ENCODE peak calls at places on chromosome 21, in five cellular contexts. N, V, C, M and F are unnamed samples.

GRCh38 chr21:28393279-28393678 is 599.4 kb downstream of the LTN1 start:
- DNase-seq in N (no peak), M (no peak), C (no peak), V (no peak), F (no peak)

GRCh38 chr21:23452384-23453083 is 2154.7 kb downstream of the MRPL39 start:
- DNase-seq in V (no peak), M (no peak), N (peak; percentile 3), C (no peak), F (no peak)

GRCh38 chr21:42252778-42253340 is 33.9 kb downstream of the ABCG1 start:
- DNase-seq in M (no peak), N (no peak), V (no peak), C (no peak), F (no peak)

GRCh38 chr21:42861311-42862122 is 17.8 kb downstream of the WDR4 start:
- DNase-seq in C (no peak), N (no peak), M (no peak), V (no peak), F (peak; percentile 20)

GRCh38 chr21:42258885-42259407 is 40.0 kb downstream of the ABCG1 start:
- DNase-seq in V (no peak), N (no peak), M (no peak), C (no peak), F (no peak)

GRCh38 chr21:34900376-34900775 is 148.7 kb downstream of the RUNX1 start:
- DNase-seq in M (no peak), V (no peak), N (no peak), C (no peak), F (no peak)

GRCh38 chr21:37915941-37916794 is at the start of gene KCNJ6:
- DNase-seq in M (no peak), V (no peak), C (no peak), N (peak; percentile 57), F (peak; percentile 87)

GRCh38 chr21:29376556-29376955 is 77.8 kb downstream of the BACH1 start:
- DNase-seq in V (peak; percentile 39), C (no peak), M (peak; percentile 47), N (peak; percentile 73), F (no peak)

GRCh38 chr21:39003982-39004775 is 179.1 kb downstream of the PSMG1 start:
- DNase-seq in M (no peak), N (peak; percentile 30), V (no peak), C (no peak), F (no peak)

GRCh38 chr21:35217504-35218060 is 168.5 kb upstream of the RUNX1 start:
- DNase-seq in N (no peak), C (no peak), M (peak; percentile 10), V (peak; percentile 98), F (no peak)

GRCh38 chr21:31182231-31183129 is 144.2 kb upstream of the KRTAP19-8 start:
- DNase-seq in N (no peak), V (no peak), C (no peak), M (no peak), F (no peak)

GRCh38 chr21:39364949-39365348 is 16.1 kb upstream of the HMGN1 start:
- DNase-seq in M (no peak), N (no peak), C (no peak), V (no peak), F (no peak)

GRCh38 chr21:35438643-35439404 is 389.7 kb upstream of the RUNX1 start:
- DNase-seq in M (no peak), V (no peak), C (peak; percentile 21), N (no peak), F (no peak)

GRCh38 chr21:17451364-17451869 is 61.4 kb upstream of the CXADR start:
- DNase-seq in V (no peak), M (peak; percentile 28), C (no peak), N (no peak), F (no peak)

GRCh38 chr21:42650441-42651421 is 2.7 kb upstream of the PDE9A start:
- DNase-seq in N (no peak), C (no peak), M (no peak), V (no peak), F (no peak)

GRCh38 chr21:25467891-25468290 is 139.4 kb downstream of the MRPL39 start:
- DNase-seq in V (no peak), M (no peak), C (no peak), N (no peak), F (no peak)

GRCh38 chr21:21921410-21922232 is 923.4 kb downstream of the NCAM2 start:
- DNase-seq in N (peak; percentile 26), V (no peak), M (no peak), C (no peak), F (peak; percentile 16)

GRCh38 chr21:42194863-42195262 is 24.1 kb upstream of the ABCG1 start:
- DNase-seq in C (no peak), M (no peak), N (no peak), V (no peak), F (no peak)

GRCh38 chr21:25453524-25453923 is 153.8 kb downstream of the MRPL39 start:
- DNase-seq in C (no peak), V (no peak), N (no peak), M (no peak), F (no peak)

GRCh38 chr21:35048706-35049617 is at the start of gene RUNX1:
- DNase-seq in M (no peak), C (peak; percentile 92), N (peak; percentile 61), V (no peak), F (no peak)

GRCh38 chr21:33396966-33397365 is 6.2 kb upstream of the IFNGR2 start:
- DNase-seq in M (no peak), C (no peak), V (no peak), N (no peak), F (no peak)

GRCh38 chr21:39004776-39005605 is 178.3 kb downstream of the PSMG1 start:
- DNase-seq in V (no peak), M (no peak), C (no peak), N (no peak), F (peak; percentile 83)

GRCh38 chr21:42437786-42438185 is 34.1 kb downstream of the UBASH3A start:
- DNase-seq in M (no peak), V (no peak), N (no peak), C (no peak), F (peak; percentile 27)

GRCh38 chr21:17454315-17455027 is 58.4 kb upstream of the CXADR start:
- DNase-seq in C (no peak), V (peak; percentile 89), M (peak; percentile 91), N (peak; percentile 73), F (peak; percentile 70)

GRCh38 chr21:41631564-41632461 is 123.9 kb upstream of the TMPRSS2 start:
- DNase-seq in N (no peak), C (no peak), M (no peak), V (no peak), F (no peak)

GRCh38 chr21:29350246-29350779 is 51.6 kb downstream of the BACH1 start:
- DNase-seq in V (no peak), C (no peak), N (no peak), M (no peak), F (no peak)

GRCh38 chr21:41768371-41769042 is 1.7 kb upstream of the RIPK4 start:
- DNase-seq in N (peak; percentile 14), C (no peak), V (peak; percentile 32), M (peak; percentile 95), F (peak; percentile 60)

GRCh38 chr21:33112151-33112550 is 42.2 kb downstream of the OLIG1 start:
- DNase-seq in N (no peak), M (no peak), C (no peak), V (no peak), F (no peak)

GRCh38 chr21:25639922-25640670 is 1.0 kb downstream of the JAM2 start:
- DNase-seq in M (no peak), N (no peak), V (no peak), C (no peak), F (peak; percentile 73)

GRCh38 chr21:36697473-36698159 is 1.3 kb upstream of the SIM2 start:
- DNase-seq in M (no peak), N (no peak), V (no peak), C (no peak), F (peak; percentile 27)

GRCh38 chr21:42220138-42220701 is 1.3 kb downstream of the ABCG1 start:
- DNase-seq in C (no peak), V (no peak), M (peak; percentile 39), N (peak; percentile 25), F (peak; percentile 79)

GRCh38 chr21:40388046-40388445 is 458.9 kb downstream of the DSCAM start:
- DNase-seq in N (no peak), M (no peak), V (no peak), C (no peak), F (no peak)
- TF ChIP-seq REST in N (no peak), M (no peak), V (no peak), C (no peak), F (no peak)

GRCh38 chr21:45097827-45098387 is 23.5 kb downstream of the ADARB1 start:
- DNase-seq in V (no peak), C (no peak), M (no peak), N (no peak), F (no peak)

GRCh38 chr21:45100866-45101265 is 26.5 kb downstream of the ADARB1 start:
- DNase-seq in M (no peak), N (no peak), C (no peak), V (no peak), F (no peak)

GRCh38 chr21:45096216-45096615 is 21.8 kb downstream of the ADARB1 start:
- DNase-seq in N (no peak), V (no peak), C (no peak), M (no peak), F (peak; percentile 65)

GRCh38 chr21:45095505-45095904 is 21.1 kb downstream of the ADARB1 start:
- DNase-seq in M (no peak), N (no peak), C (no peak), V (no peak), F (no peak)

GRCh38 chr21:45098867-45099266 is 24.5 kb downstream of the ADARB1 start:
- DNase-seq in C (no peak), V (no peak), M (peak; percentile 32), N (peak; percentile 51), F (peak; percentile 54)
- TF ChIP-seq ZBTB33 in C (no peak), V (no peak), M (no peak), N (no peak), F (no peak)

GRCh38 chr21:45138199-45139002 is 64.0 kb downstream of the ADARB1 start:
- DNase-seq in C (no peak), M (peak; percentile 59), V (peak; percentile 52), N (peak; percentile 95), F (peak; percentile 80)
- TF ChIP-seq REST in C (no peak), M (no peak), V (no peak), N (no peak), F (no peak)

DNA sequence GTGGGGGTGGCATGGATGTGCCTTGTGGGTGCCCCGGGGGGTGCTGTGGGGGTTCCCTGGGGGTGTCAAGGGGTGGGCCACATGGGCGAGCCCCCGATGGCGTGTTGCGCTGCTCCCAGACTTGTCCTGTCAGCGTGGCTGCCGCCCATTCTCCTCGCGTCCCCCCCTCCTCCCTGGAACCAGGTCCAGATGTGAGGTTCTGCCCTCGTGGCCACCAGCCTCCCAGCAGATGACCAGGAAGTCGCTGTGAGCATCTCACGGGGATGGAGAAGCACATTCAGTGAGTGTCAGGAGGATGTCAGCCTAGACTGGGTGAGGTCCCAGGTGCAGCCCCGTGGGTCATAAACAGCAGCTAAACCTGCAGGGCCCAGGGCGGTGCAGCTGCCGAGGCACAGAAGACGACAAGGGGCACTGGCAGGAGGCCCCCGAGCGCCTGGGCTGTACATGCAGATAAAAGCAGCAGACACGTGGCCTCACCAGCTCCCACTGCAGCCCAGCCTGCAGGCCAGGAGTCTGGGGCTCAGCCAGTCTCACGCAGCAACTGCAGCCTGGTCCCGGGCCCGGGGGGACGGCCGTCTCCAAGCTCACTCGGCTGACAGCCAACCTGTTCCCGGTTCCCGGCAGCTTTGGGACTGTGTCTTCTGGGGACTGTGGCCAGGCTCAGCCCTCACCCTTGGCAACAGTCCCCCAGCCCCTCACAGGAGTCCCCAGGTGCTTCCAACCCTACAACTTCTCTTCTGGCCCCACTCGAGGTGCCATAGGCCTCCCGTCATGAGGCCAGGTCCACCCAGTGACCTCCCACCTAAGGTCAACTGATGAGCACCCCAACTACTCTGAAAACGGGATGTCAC is 17.5 kb upstream of the COL6A2 start:
- DNase-seq in C (no peak), N (no peak), V (no peak), M (no peak), F (peak; percentile 84)
- TF ChIP-seq ZBTB33 in C (no peak), N (no peak), V (no peak), M (no peak), F (no peak)

GRCh38 chr21:44295163-44295601 is 4.7 kb upstream of the PFKL start:
- DNase-seq in N (no peak), C (no peak), V (no peak), M (no peak), F (no peak)
- TF ChIP-seq REST in N (no peak), C (no peak), V (no peak), M (no peak), F (no peak)